ENCODE peak calls at places on chromosome 16, in four cellular contexts. T is AG10803, Q is fibroblast of mammary gland, B is heart right ventricle. A is an unnamed sample.

GRCh38 chr16:4778050-4778392 is 10.1 kb downstream of the SEPTIN12 start:
- DNase-seq in T (no peak), B (no peak), Q (no peak), A (no peak)

GRCh38 chr16:3501783-3502400 is 1.1 kb downstream of the CLUAP1 start:
- DNase-seq in T (no peak), B (no peak), Q (no peak), A (no peak)

GRCh38 chr16:88763502-88764053 is 21.4 kb downstream of the PIEZO1 start:
- DNase-seq in B (no peak), T (no peak), Q (no peak), A (peak)

GRCh38 chr16:22359679-22360078 is 14.7 kb downstream of the CDR2 start:
- DNase-seq in Q (no peak), B (no peak), T (no peak), A (no peak)

GRCh38 chr16:57130950-57131321 is 38.6 kb downstream of the CPNE2 start:
- DNase-seq in T (no peak), B (no peak), Q (no peak), A (no peak)

GRCh38 chr16:51524555-51525373 is 373.7 kb upstream of the SALL1 start:
- DNase-seq in T (peak), Q (peak), B (no peak), A (peak)

GRCh38 chr16:66028505-66029216 is 337.8 kb upstream of the CDH5 start:
- DNase-seq in T (peak), B (no peak), Q (peak), A (peak)

GRCh38 chr16:46620265-46621005 is 744 bp downstream of the SHCBP1 start:
- DNase-seq in Q (peak), T (no peak), B (no peak), A (peak)

GRCh38 chr16:50535506-50536257 is 12.5 kb upstream of the NKD1 start:
- DNase-seq in T (no peak), B (no peak), Q (no peak), A (no peak)

GRCh38 chr16:85759631-85760419 is 8.9 kb upstream of the C16orf74 start:
- DNase-seq in Q (no peak), B (no peak), T (no peak), A (no peak)

GRCh38 chr16:46894011-46894672 is 10.0 kb downstream of the GPT2 start:
- DNase-seq in Q (peak), T (peak), B (peak), A (peak)

GRCh38 chr16:66758086-66758485 is 6.7 kb upstream of the DYNC1LI2 start:
- DNase-seq in B (no peak), T (no peak), Q (no peak), A (no peak)

GRCh38 chr16:27232875-27233605 is 29.7 kb downstream of the KDM8 start:
- DNase-seq in Q (no peak), B (no peak), T (no peak), A (no peak)

GRCh38 chr16:31874354-31875111 is 926 bp downstream of the ZNF267 start:
- DNase-seq in T (peak), Q (peak), B (no peak), A (no peak)

GRCh38 chr16:28180660-28181556 is 30.9 kb downstream of the XPO6 start:
- DNase-seq in T (peak), Q (no peak), B (no peak), A (no peak)

GRCh38 chr16:85622683-85623082 is 9.6 kb downstream of the GSE1 start:
- DNase-seq in Q (no peak), B (no peak), T (no peak), A (no peak)

GRCh38 chr16:2822158-2822495 is 5.1 kb downstream of the PRSS21 start:
- DNase-seq in Q (no peak), B (no peak), T (no peak), A (no peak)

GRCh38 chr16:17369441-17369951 is 101.3 kb downstream of the XYLT1 start:
- DNase-seq in Q (no peak), B (peak), T (no peak), A (no peak)

GRCh38 chr16:12531937-12532336 is 271.8 kb downstream of the CPPED1 start:
- DNase-seq in Q (peak), B (no peak), T (peak), A (peak)

GRCh38 chr16:27245276-27246231 is 23.0 kb downstream of the NSMCE1 start:
- DNase-seq in Q (peak), B (no peak), T (peak), A (peak)

GRCh38 chr16:53356478-53357207 is 77.6 kb upstream of the RBL2 start:
- DNase-seq in T (no peak), B (no peak), Q (no peak), A (no peak)

GRCh38 chr16:89581861-89582563 is 6.5 kb downstream of the CPNE7 start:
- DNase-seq in Q (peak), B (no peak), T (peak), A (peak)

GRCh38 chr16:64654137-64654652 is 467.7 kb downstream of the CDH11 start:
- DNase-seq in Q (peak), B (no peak), T (peak), A (no peak)

GRCh38 chr16:15847621-15848175 is 9.1 kb downstream of the MYH11 start:
- DNase-seq in T (no peak), B (no peak), Q (no peak), A (no peak)

GRCh38 chr16:14095883-14096551 is 24.9 kb downstream of the MRTFB start:
- DNase-seq in Q (peak), B (no peak), T (no peak), A (peak)

GRCh38 chr16:86303787-86304685 is 206.3 kb upstream of the FOXF1 start:
- DNase-seq in T (no peak), B (no peak), Q (peak), A (no peak)

GRCh38 chr16:4093495-4094137 is 22.6 kb downstream of the ADCY9 start:
- DNase-seq in T (peak), Q (peak), B (peak), A (peak)

GRCh38 chr16:728131-728889 is 1.4 kb downstream of the HAGHL start:
- DNase-seq in Q (peak), B (no peak), T (peak), A (peak)

GRCh38 chr16:53792161-53792951 is 88.4 kb downstream of the FTO start:
- DNase-seq in T (no peak), B (no peak), Q (no peak), A (no peak)

GRCh38 chr16:10983175-10983558 is 38.8 kb downstream of the CLEC16A start:
- DNase-seq in T (no peak), B (no peak), Q (no peak), A (no peak)

GRCh38 chr16:25257956-25258855 is 561 bp upstream of the ZKSCAN2 start:
- DNase-seq in T (peak), B (peak), Q (peak), A (peak)

GRCh38 chr16:86261379-86261778 is 248.9 kb upstream of the FOXF1 start:
- DNase-seq in Q (peak), T (no peak), B (no peak), A (peak)

GRCh38 chr16:31333686-31334649 is 21.0 kb upstream of the ITGAX start:
- DNase-seq in Q (no peak), B (no peak), T (peak), A (peak)

GRCh38 chr16:83928341-83929055 is 24.5 kb upstream of the OSGIN1 start:
- DNase-seq in Q (peak), T (peak), B (no peak), A (peak)

GRCh38 chr16:57529324-57530103 is 6.9 kb downstream of the CCDC102A start:
- DNase-seq in T (no peak), Q (no peak), B (no peak), A (no peak)

GRCh38 chr16:23082161-23082788 is 67.0 kb downstream of the USP31 start:
- DNase-seq in Q (no peak), T (peak), B (peak), A (no peak)

GRCh38 chr16:88782454-88783390 is 2.3 kb downstream of the PIEZO1 start:
- DNase-seq in B (no peak), Q (peak), T (peak), A (peak)

DNA sequence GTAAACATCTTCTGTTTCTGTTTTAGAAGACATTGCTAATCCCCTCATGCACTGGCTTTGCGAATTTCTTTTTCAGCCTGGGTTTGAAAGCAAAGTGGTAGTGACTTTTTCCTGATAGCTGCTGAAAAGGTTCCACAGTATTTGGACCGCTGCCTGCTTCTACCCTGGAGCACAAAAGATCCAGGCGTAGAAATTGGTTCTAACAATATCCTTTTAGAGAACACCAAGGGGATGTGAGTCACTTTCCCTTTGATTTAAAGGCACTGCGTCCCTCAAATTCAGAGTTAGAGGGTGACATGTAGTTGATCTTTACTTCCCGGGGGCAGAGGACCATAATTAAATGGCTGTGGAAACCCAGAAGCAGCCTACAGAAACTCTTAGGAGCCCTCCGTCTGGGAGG is 218.4 kb downstream of the WWOX start:
- DNase-seq in Q (no peak), B (peak), T (no peak), A (no peak)
- TF ChIP-seq CTCF in Q (no peak), B (no peak), T (no peak), A (no peak)

DNA sequence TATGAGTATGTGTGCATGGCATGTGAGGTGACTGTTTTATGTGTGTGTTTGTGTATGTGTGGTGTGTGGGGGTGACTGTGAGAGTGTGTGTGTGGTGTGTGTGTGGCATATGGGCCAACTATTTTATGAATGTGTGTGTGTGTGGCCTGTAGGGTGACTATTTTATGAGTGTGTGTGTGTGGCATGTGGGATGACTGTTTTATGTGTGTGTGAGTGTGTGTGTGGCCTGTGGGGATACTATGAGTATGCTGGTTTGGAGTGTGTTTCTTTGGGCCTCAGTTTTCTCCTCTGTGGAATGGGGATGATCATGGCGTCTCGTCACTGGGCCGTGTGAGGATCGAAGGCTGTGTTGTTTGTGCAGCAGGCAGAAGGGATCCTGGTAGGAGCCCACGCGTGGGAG is 152.1 kb upstream of the PLCG2 start:
- DNase-seq in B (no peak), T (peak), Q (peak), A (peak)
- H3K4me3 ChIP-seq in B (no peak), T (no peak), Q (no peak), A (no peak)

GRCh38 chr16:29899516-29900101 is at the start of gene SEZ6L2:
- DNase-seq in T (peak), Q (peak), B (peak), A (peak)
- TF ChIP-seq CTCF in T (peak), Q (peak), B (no peak), A (peak)

GRCh38 chr16:71352963-71353460 is 5.5 kb upstream of the CALB2 start:
- DNase-seq in B (no peak), Q (no peak), T (no peak), A (no peak)
- H3K4me3 ChIP-seq in B (no peak), Q (no peak), T (no peak), A (no peak)

A was measured in foreskin fibroblast.